ENCODE peak calls at places on chromosomes 3 and 15, in nine cellular contexts. R is CD8-positive, alpha-beta memory T cell; X is NCI-H345; L is HFF-Myc; Y is stomach; Q is nephron progenitor cell; I is amniotic stem cell; G is WTC11; H is hypothalamus. C is an unnamed sample.

GRCh38 chr3:31010491-31010890 is 116.0 kb upstream of the GADL1 start:
- DNase-seq in H (no peak), Y (no peak), Q (no peak), X (no peak), L (no peak), G (no peak), R (no peak), I (no peak), C (no peak)

GRCh38 chr3:74988095-74988494 is 373.6 kb upstream of the CNTN3 start:
- DNase-seq in Y (no peak), X (no peak), H (no peak), Q (no peak), I (no peak), G (no peak), L (no peak), R (no peak), C (no peak)

GRCh38 chr3:68876112-68876713 is 56.1 kb downstream of the TAFA4 start:
- DNase-seq in G (peak; percentile 22), H (no peak), Y (no peak), I (peak; percentile 23), R (peak; percentile 49), L (peak; percentile 61), X (peak; percentile 8), Q (peak; percentile 45), C (peak; percentile 22)

GRCh38 chr15:101133751-101134261 is 118.0 kb downstream of the CHSY1 start:
- DNase-seq in Q (no peak), G (peak; percentile 44), R (peak; percentile 41), X (peak; percentile 75), L (no peak), H (no peak), I (no peak), Y (no peak), C (no peak)

GRCh38 chr3:42654331-42655201 is 1.1 kb downstream of the ZBTB47 start:
- DNase-seq in R (no peak), I (no peak), Q (peak; percentile 76), H (peak; percentile 57), Y (peak; percentile 42), L (no peak), G (peak; percentile 85), X (peak; percentile 38), C (peak; percentile 39)

GRCh38 chr15:40923551-40923950 is 5.6 kb upstream of the DLL4 start:
- DNase-seq in H (no peak), G (no peak), Q (no peak), I (no peak), R (no peak), Y (no peak), L (no peak), X (no peak), C (no peak)

GRCh38 chr3:70245746-70246525 is 66.5 kb downstream of the MDFIC2 start:
- DNase-seq in G (no peak), H (no peak), R (no peak), X (no peak), L (no peak), Q (no peak), I (no peak), Y (no peak), C (no peak)

GRCh38 chr3:167773584-167773983 is 38.1 kb downstream of the SERPINI1 start:
- DNase-seq in L (no peak), X (no peak), R (no peak), I (no peak), G (no peak), Q (no peak), H (no peak), Y (no peak), C (no peak)

GRCh38 chr3:177463863-177464262 is 266.6 kb upstream of the TBL1XR1 start:
- DNase-seq in Q (no peak), L (no peak), H (no peak), G (no peak), Y (no peak), I (peak; percentile 39), X (no peak), R (no peak), C (no peak)

GRCh38 chr3:52062499-52062898 is 6.1 kb upstream of the DUSP7 start:
- DNase-seq in R (no peak), G (no peak), Y (no peak), L (peak; percentile 85), X (no peak), Q (no peak), I (peak; percentile 41), H (no peak), C (no peak)